ENCODE peak calls at places on chromosome 18, in four cellular contexts. N is IMR-90, R is stomach, W is breast epithelium. I is an unnamed sample.

GRCh38 chr18:11004294-11004693 is 145.1 kb downstream of the PIEZO2 start:
- DNase-seq in W (no peak), N (peak; percentile 72), R (no peak), I (no peak)

GRCh38 chr18:37617623-37618022 is 52.0 kb upstream of the CELF4 start:
- DNase-seq in N (no peak), R (no peak), W (no peak), I (no peak)

GRCh38 chr18:57052173-57052572 is 94.7 kb upstream of the BOD1L2 start:
- DNase-seq in R (no peak), N (no peak), W (no peak), I (no peak)

GRCh38 chr18:7601249-7601620 is 34.1 kb downstream of the PTPRM start:
- DNase-seq in W (no peak), N (peak; percentile 63), R (no peak), I (no peak)

GRCh38 chr18:43012951-43013350 is 102.5 kb downstream of the RIT2 start:
- DNase-seq in N (no peak), W (no peak), R (no peak), I (no peak)

GRCh38 chr18:47930086-47930843 is at the start of gene SMAD2:
- DNase-seq in R (peak; percentile 85), N (peak; percentile 35), W (peak; percentile 76), I (no peak)

GRCh38 chr18:59231877-59232276 is 11.9 kb downstream of the GRP start:
- DNase-seq in R (no peak), W (no peak), N (no peak), I (no peak)

GRCh38 chr18:75422341-75422910 is 5.1 kb downstream of the SMIM21 start:
- DNase-seq in W (no peak), N (peak; percentile 23), R (no peak), I (no peak)

GRCh38 chr18:45830917-45831316 is 5.4 kb downstream of the SIGLEC15 start:
- DNase-seq in N (no peak), R (no peak), W (no peak), I (peak; percentile 44)

GRCh38 chr18:68833756-68834155 is 35.9 kb downstream of the CCDC102B start:
- DNase-seq in N (no peak), W (no peak), R (no peak), I (no peak)

GRCh38 chr18:58438984-58439311 is 189.9 kb downstream of the ALPK2 start:
- DNase-seq in R (no peak), N (no peak), W (no peak), I (no peak)

GRCh38 chr18:64409511-64409910 is 260.6 kb upstream of the LINC00305 start:
- DNase-seq in N (no peak), R (no peak), W (no peak), I (no peak)

GRCh38 chr18:72283148-72283925 is 260.8 kb downstream of the CBLN2 start:
- DNase-seq in W (no peak), N (no peak), R (no peak), I (no peak)

GRCh38 chr18:59155140-59155539 is 15.5 kb downstream of the SEC11C start:
- DNase-seq in R (no peak), N (peak; percentile 95), W (no peak), I (no peak)

GRCh38 chr18:4455113-4455811 is at the start of gene DLGAP1:
- DNase-seq in N (no peak), W (peak; percentile 60), R (peak; percentile 32), I (no peak)

GRCh38 chr18:11005528-11005927 is 143.8 kb downstream of the PIEZO2 start:
- DNase-seq in W (no peak), N (peak; percentile 99), R (peak; percentile 65), I (no peak)

GRCh38 chr18:21406111-21406510 is 164.1 kb downstream of the GREB1L start:
- DNase-seq in N (no peak), R (no peak), W (no peak), I (no peak)

GRCh38 chr18:27298215-27298804 is 113.2 kb upstream of the CHST9 start:
- DNase-seq in R (no peak), N (no peak), W (no peak), I (no peak)

GRCh38 chr18:79403723-79404566 is 8.2 kb downstream of the NFATC1 start:
- DNase-seq in R (no peak), W (no peak), N (no peak), I (no peak)

GRCh38 chr18:79404567-79404910 is 8.8 kb downstream of the NFATC1 start:
- DNase-seq in N (no peak), R (no peak), W (no peak), I (no peak)

GRCh38 chr18:79405019-79405780 is 9.5 kb downstream of the NFATC1 start:
- DNase-seq in N (no peak), R (no peak), W (no peak), I (no peak)

GRCh38 chr18:79406708-79407107 is 11.0 kb downstream of the NFATC1 start:
- DNase-seq in N (no peak), W (no peak), R (no peak), I (no peak)

GRCh38 chr18:79405781-79406575 is 10.2 kb downstream of the NFATC1 start:
- DNase-seq in W (no peak), R (peak; percentile 59), N (no peak), I (no peak)
- TF ChIP-seq POLR2A in W (no peak), R (no peak), N (no peak), I (no peak)

GRCh38 chr18:76823574-76823973 is 1.2 kb downstream of the ZNF236 start:
- DNase-seq in N (peak; percentile 15), R (no peak), W (no peak), I (no peak)

GRCh38 chr18:76823166-76823539 is 796 bp downstream of the ZNF236 start:
- DNase-seq in N (no peak), W (no peak), R (no peak), I (no peak)

GRCh38 chr18:76822510-76823165 is at the start of gene ZNF236:
- DNase-seq in W (peak; percentile 74), R (peak; percentile 80), N (peak; percentile 77), I (no peak)

GRCh38 chr18:76824754-76825153 is 2.4 kb downstream of the ZNF236 start:
- DNase-seq in N (no peak), R (no peak), W (no peak), I (no peak)

GRCh38 chr18:76824136-76824676 is 1.8 kb downstream of the ZNF236 start:
- DNase-seq in N (no peak), R (no peak), W (no peak), I (no peak)
- H3K27ac ChIP-seq in N (no peak overlapping the region), R (peak overlapping the region; percentile 55), W (peak overlapping the region; percentile 99), I (peak overlapping the region; percentile 86)

GRCh38 chr18:31659574-31660149 is 24.7 kb downstream of the B4GALT6 start:
- DNase-seq in R (no peak), N (no peak), W (no peak), I (no peak)
- H3K4me3 ChIP-seq in R (no peak overlapping the region), N (no peak overlapping the region), W (no peak overlapping the region), I (no peak overlapping the region)

GRCh38 chr18:22470511-22471181 is 52.9 kb upstream of the CTAGE1 start:
- DNase-seq in R (peak; percentile 34), W (no peak), N (peak; percentile 73), I (no peak)
- TF ChIP-seq POLR2A in R (no peak), W (no peak), N (no peak), I (no peak)

I was measured in vagina.